ENCODE peak calls at places on chromosomes 11 and 22, in ten cellular contexts. Z is H9; B is transverse colon; K is uterus; S is IMR-90; V is CD4-positive, alpha-beta T cell; L is prostate gland; W is left ventricle myocardium inferior; F is heart right ventricle; I is dorsolateral prefrontal cortex. A is an unnamed sample.

GRCh38 chr11:1323779-1324178 is 14.3 kb upstream of the TOLLIP start:
- DNase-seq in W (no peak), B (no peak), L (no peak), S (no peak), K (no peak), I (no peak), F (no peak), V (no peak), Z (no peak), A (no peak)

GRCh38 chr22:37146507-37147180 is 3.1 kb downstream of the IL2RB start:
- DNase-seq in V (no peak), B (no peak), F (no peak), W (no peak), I (no peak), S (no peak), Z (no peak), K (no peak), L (no peak), A (no peak)

GRCh38 chr11:64095286-64095825 is 59.6 kb downstream of the FLRT1 start:
- DNase-seq in V (no peak), B (no peak), F (no peak), W (no peak), K (no peak), S (peak), Z (no peak), L (no peak), I (no peak), A (no peak)

GRCh38 chr11:135033545-135033944 is 621.5 kb upstream of the B3GAT1 start:
- DNase-seq in V (no peak), F (no peak), Z (peak), W (no peak), K (no peak), I (peak), S (no peak), L (no peak), B (no peak), A (no peak)

GRCh38 chr11:86176165-86176884 is 68.2 kb upstream of the EED start:
- DNase-seq in I (no peak), W (no peak), K (no peak), B (no peak), V (no peak), Z (no peak), S (peak), L (no peak), F (no peak), A (no peak)

GRCh38 chr11:27406498-27407354 is 43.7 kb upstream of the CCDC34 start:
- DNase-seq in S (no peak), B (no peak), Z (no peak), K (no peak), F (no peak), W (no peak), I (no peak), V (no peak), L (no peak), A (no peak)

GRCh38 chr11:121671276-121672168 is 218.8 kb upstream of the SORL1-AS1 start:
- DNase-seq in W (no peak), Z (no peak), F (no peak), K (no peak), L (no peak), V (no peak), I (no peak), S (peak), B (no peak), A (no peak)

GRCh38 chr11:132718711-132719641 is 813.3 kb downstream of the OPCML start:
- DNase-seq in S (peak), L (no peak), Z (no peak), W (no peak), I (peak), B (peak), F (no peak), K (no peak), V (peak), A (no peak)

GRCh38 chr11:105610796-105611361 is 1.0 kb downstream of the GRIA4 start:
- DNase-seq in S (no peak), W (no peak), I (peak), F (no peak), L (no peak), B (no peak), K (no peak), Z (no peak), V (no peak), A (no peak)

GRCh38 chr22:45329536-45329936 is 19.8 kb downstream of the FAM118A start:
- DNase-seq in S (no peak), B (no peak), Z (no peak), V (no peak), L (no peak), K (no peak), F (peak), I (peak), W (peak), A (no peak)

GRCh38 chr22:39384750-39385480 is 14.7 kb upstream of the TAB1 start:
- DNase-seq in W (no peak), V (no peak), L (no peak), I (no peak), F (no peak), Z (peak), S (peak), K (no peak), B (no peak), A (no peak)

GRCh38 chr22:33747576-33748180 is 172.6 kb downstream of the LARGE1 start:
- DNase-seq in I (no peak), K (no peak), W (no peak), S (no peak), V (no peak), B (peak), Z (no peak), L (no peak), F (no peak), A (no peak)

GRCh38 chr11:108432783-108433182 is 34.5 kb downstream of the C11orf65 start:
- DNase-seq in L (no peak), W (no peak), K (no peak), V (no peak), S (peak), I (no peak), F (no peak), B (no peak), Z (no peak), A (no peak)

GRCh38 chr11:90722552-90723190 is 499.8 kb upstream of the CHORDC1 start:
- DNase-seq in K (no peak), F (no peak), L (no peak), Z (no peak), W (no peak), S (no peak), I (no peak), B (no peak), V (no peak), A (no peak)

GRCh38 chr11:110305169-110306018 is 9.0 kb upstream of the RDX start:
- DNase-seq in V (no peak), L (no peak), Z (no peak), W (no peak), F (no peak), B (no peak), I (no peak), S (no peak), K (no peak), A (peak)

GRCh38 chr11:112477152-112477928 is 216.7 kb upstream of the PLET1 start:
- DNase-seq in W (no peak), B (no peak), L (no peak), S (no peak), Z (no peak), I (no peak), F (no peak), K (no peak), V (no peak), A (no peak)

GRCh38 chr11:43933608-43934358 is 8.7 kb upstream of the C11orf96 start:
- DNase-seq in Z (no peak), I (no peak), S (peak), V (no peak), W (no peak), F (no peak), L (no peak), B (no peak), K (no peak), A (no peak)

GRCh38 chr11:128956401-128957203 is 13.9 kb upstream of the TP53AIP1 start:
- DNase-seq in V (no peak), K (no peak), Z (no peak), F (no peak), I (peak), L (peak), B (peak), W (no peak), S (peak), A (no peak)

GRCh38 chr22:30902496-30903357 is 65.8 kb downstream of the MORC2 start:
- DNase-seq in F (no peak), Z (no peak), W (no peak), I (no peak), L (no peak), B (no peak), V (no peak), K (no peak), S (no peak), A (no peak)

GRCh38 chr11:28366549-28367341 is 258.6 kb downstream of the METTL15 start:
- DNase-seq in W (no peak), K (no peak), S (peak), B (no peak), V (no peak), Z (no peak), F (no peak), L (no peak), I (no peak), A (no peak)

GRCh38 chr11:35412285-35412684 is 7.1 kb downstream of the SLC1A2 start:
- DNase-seq in S (peak), B (no peak), W (no peak), Z (no peak), K (no peak), I (no peak), L (no peak), V (no peak), F (no peak), A (no peak)

GRCh38 chr11:110490886-110491285 is 61.1 kb downstream of the FDX1 start:
- DNase-seq in S (peak), V (no peak), Z (no peak), W (no peak), B (no peak), L (no peak), I (no peak), K (no peak), F (no peak), A (no peak)

GRCh38 chr22:38110008-38110862 is at the start of gene BAIAP2L2:
- DNase-seq in S (no peak), B (peak), L (no peak), Z (peak), K (no peak), F (no peak), I (no peak), W (no peak), V (no peak), A (no peak)

GRCh38 chr11:79439893-79440450 is 858 bp downstream of the TENM4 start:
- DNase-seq in I (no peak), S (no peak), L (no peak), V (no peak), Z (peak), B (no peak), F (no peak), W (peak), K (peak), A (no peak)

GRCh38 chr22:39592104-39593060 is 21.8 kb downstream of the CACNA1I start:
- DNase-seq in L (peak), S (peak), B (no peak), I (peak), W (no peak), V (no peak), K (no peak), F (no peak), Z (no peak), A (no peak)

GRCh38 chr11:117717485-117718314 is 79.3 kb downstream of the DSCAML1 start:
- DNase-seq in Z (peak), I (peak), B (peak), L (peak), W (peak), F (peak), K (no peak), S (no peak), V (no peak), A (no peak)

GRCh38 chr11:14638561-14638960 is 5.0 kb upstream of the PDE3B start:
- DNase-seq in S (no peak), B (peak), I (peak), F (no peak), L (no peak), V (no peak), Z (no peak), K (no peak), W (no peak), A (no peak)

GRCh38 chr11:78189851-78190250 is 1.1 kb downstream of the USP35 start:
- DNase-seq in W (no peak), V (no peak), S (no peak), L (no peak), B (no peak), F (no peak), Z (no peak), K (no peak), I (no peak), A (no peak)

GRCh38 chr11:20243974-20244373 is 83.7 kb upstream of the DBX1 start:
- DNase-seq in B (no peak), Z (no peak), W (no peak), S (no peak), K (no peak), F (no peak), V (no peak), L (no peak), I (no peak), A (no peak)

GRCh38 chr11:73563539-73564200 is 34.2 kb downstream of the FAM168A start:
- DNase-seq in I (no peak), S (no peak), Z (no peak), L (no peak), W (no peak), V (no peak), B (no peak), K (no peak), F (no peak), A (no peak)

GRCh38 chr22:46187862-46188261 is 37.5 kb downstream of the PPARA start:
- DNase-seq in B (no peak), V (no peak), W (no peak), K (no peak), Z (no peak), S (no peak), I (no peak), F (no peak), L (no peak), A (no peak)

GRCh38 chr11:119263352-119263940 is 53.5 kb downstream of the MCAM start:
- DNase-seq in Z (no peak), L (no peak), K (no peak), B (no peak), I (no peak), W (no peak), S (peak), V (no peak), F (no peak), A (no peak)
- H3K27ac ChIP-seq in Z (no peak), L (no peak), K (peak), B (peak), I (no peak), W (peak), S (no peak), V (peak), F (peak), A (no peak)

GRCh38 chr11:61752925-61753551 is 602 bp downstream of the MYRF start:
- DNase-seq in K (no peak), I (no peak), B (no peak), Z (no peak), F (no peak), L (no peak), W (no peak), V (no peak), S (no peak), A (no peak)
- TF ChIP-seq CTCF in K (no peak), I (no peak), B (no peak), Z (no peak), F (no peak), L (no peak), W (no peak), V (no peak), S (no peak), A (no peak)

DNA sequence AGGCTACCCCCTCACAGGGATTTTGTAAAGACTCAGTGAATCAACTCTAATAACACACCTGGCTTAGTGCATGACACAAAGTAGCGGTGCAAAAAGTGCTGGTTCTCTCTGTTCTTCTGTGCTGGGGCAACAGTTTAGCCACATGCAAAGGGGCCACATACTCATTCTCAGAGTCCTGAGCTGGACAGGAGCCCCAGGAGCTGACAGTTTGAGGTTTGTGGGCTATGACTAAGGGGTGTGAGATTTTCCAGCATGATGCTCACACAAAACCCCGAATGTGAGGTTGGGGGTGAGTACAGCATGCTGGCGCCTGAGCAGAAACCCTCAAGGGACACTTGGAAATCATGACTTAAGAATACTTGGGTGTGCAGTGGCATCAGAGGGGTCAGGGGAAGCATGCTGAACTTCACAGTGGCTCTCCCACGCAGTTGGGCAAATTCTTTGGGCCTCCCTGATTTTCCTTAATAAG is 31.1 kb downstream of the TMPRSS5 start:
- DNase-seq in S (peak), V (no peak), L (no peak), B (no peak), Z (no peak), I (no peak), W (no peak), K (no peak), F (no peak), A (peak)
- H3K27ac ChIP-seq in S (no peak), V (no peak), L (no peak), B (no peak), Z (no peak), I (no peak), W (no peak), K (no peak), F (no peak), A (no peak)

GRCh38 chr22:20084547-20085413 is 4.7 kb downstream of the DGCR8 start:
- DNase-seq in V (no peak), Z (peak), K (no peak), B (no peak), L (no peak), F (no peak), S (no peak), I (no peak), W (no peak), A (no peak)
- TF ChIP-seq CTCF in V (no peak), Z (peak), K (no peak), B (no peak), L (no peak), F (peak), S (peak), I (no peak), W (peak), A (peak)

A was measured in keratinocyte.